ENCODE peak calls at places on chromosomes 12 and 14, in four cellular contexts. D is stimulated activated CD4-positive, alpha-beta T cell treated with anti-CD3 and anti-CD28 coated beads, Interleukin-1b, Interleukin-23, amount 100 ng/mL, for 1 hour; U is osteoblast; T is iPS-NIHi11. K is an unnamed sample.

GRCh38 chr12:71780207-71780822 is 25.7 kb downstream of the RAB21 start:
- DNase-seq in D (no peak), U (peak; percentile 51), T (peak; percentile 49), K (no peak)

GRCh38 chr14:69153848-69154208 is 909 bp upstream of the DCAF5 start:
- DNase-seq in D (no peak), T (no peak), U (peak; percentile 74), K (no peak)

GRCh38 chr14:96105089-96105920 is 66.1 kb downstream of the C14orf132 start:
- DNase-seq in T (no peak), U (peak; percentile 87), D (no peak), K (no peak)

GRCh38 chr14:76174982-76175381 is 23.3 kb downstream of the GPATCH2L start:
- DNase-seq in U (no peak), T (no peak), D (no peak), K (no peak)

GRCh38 chr14:21999400-21999799 is 325.8 kb upstream of the OR4E1 start:
- DNase-seq in U (no peak), T (no peak), D (no peak), K (no peak)

GRCh38 chr12:49233842-49234526 is 30.9 kb upstream of the TUBA1C start:
- DNase-seq in D (no peak), U (no peak), T (no peak), K (no peak)

GRCh38 chr14:64235652-64236640 is 58.2 kb downstream of the ESR2 start:
- DNase-seq in T (no peak), D (no peak), U (no peak), K (no peak)

GRCh38 chr12:132423251-132424117 is 66.5 kb upstream of the FBRSL1 start:
- DNase-seq in U (no peak), D (no peak), T (no peak), K (no peak)

GRCh38 chr14:58066115-58066514 is 85.9 kb downstream of the ARMH4 start:
- DNase-seq in U (no peak), D (no peak), T (no peak), K (no peak)

GRCh38 chr14:69299286-69300035 is 39.5 kb downstream of the GALNT16 start:
- DNase-seq in U (no peak), D (no peak), T (peak; percentile 76), K (peak; percentile 55)

GRCh38 chr12:60394680-60395079 is 798.9 kb downstream of the SLC16A7 start:
- DNase-seq in T (no peak), U (peak; percentile 45), D (no peak), K (no peak)

GRCh38 chr12:40534828-40535227 is 157.4 kb upstream of the CNTN1 start:
- DNase-seq in D (no peak), T (peak; percentile 8), U (no peak), K (no peak)

GRCh38 chr14:100857196-100857922 is 31.4 kb downstream of the MEG3 start:
- DNase-seq in T (no peak), D (no peak), U (peak; percentile 58), K (no peak)

GRCh38 chr12:79557690-79558315 is 133.0 kb downstream of the PAWR start:
- DNase-seq in U (no peak), D (no peak), T (no peak), K (no peak)

GRCh38 chr14:100674897-100675618 is 51.6 kb upstream of the DLK1 start:
- DNase-seq in U (no peak), T (no peak), D (no peak), K (no peak)

GRCh38 chr12:60279224-60279623 is 683.4 kb downstream of the SLC16A7 start:
- DNase-seq in T (no peak), U (no peak), D (no peak), K (no peak)

GRCh38 chr14:106235356-106236159 is 709.2 kb downstream of the TMEM121 start:
- DNase-seq in D (no peak), U (no peak), T (no peak), K (no peak)

GRCh38 chr12:65232490-65233077 is 45.9 kb upstream of the MSRB3 start:
- DNase-seq in T (no peak), U (no peak), D (no peak), K (no peak)

GRCh38 chr14:104280085-104280901 is 141.9 kb downstream of the KIF26A start:
- DNase-seq in U (peak; percentile 48), T (peak; percentile 3), D (no peak), K (peak; percentile 40)

GRCh38 chr12:132940071-132940719 is 15.9 kb downstream of the ZNF605 start:
- DNase-seq in T (no peak), D (no peak), U (no peak), K (no peak)

GRCh38 chr12:27178723-27179398 is 65.2 kb upstream of the STK38L start:
- DNase-seq in D (no peak), U (no peak), T (no peak), K (no peak)

GRCh38 chr14:68295316-68295816 is 475.8 kb downstream of the RAD51B start:
- DNase-seq in U (no peak), D (no peak), T (no peak), K (no peak)

GRCh38 chr14:20998674-20999366 is at the start of gene SLC39A2:
- DNase-seq in T (peak; percentile 76), U (peak; percentile 77), D (no peak), K (no peak)

GRCh38 chr14:104770851-104771272 is 17.9 kb downstream of the SIVA1 start:
- DNase-seq in D (no peak), T (no peak), U (peak; percentile 94), K (no peak)

GRCh38 chr12:51198568-51199400 is 19.1 kb downstream of the POU6F1 start:
- DNase-seq in T (no peak), D (no peak), U (no peak), K (no peak)

GRCh38 chr12:72081787-72082186 is 143.1 kb downstream of the TPH2 start:
- DNase-seq in D (no peak), T (no peak), U (no peak), K (no peak)